ENCODE peak calls at places on chromosomes 13 and 19, in nine cellular contexts. One of them, this sample, is unnamed.
A peak's percentile ranks its signal among the peaks of the same experiment; 100 is the strongest.

GRCh38 chr19:42360787-42361544 is 29.1 kb downstream of the CNFN start:
- DNase-seq in colonic mucosa: no peak
- DNase-seq in H9: peak; percentile 85
- DNase-seq in ovary: no peak
- DNase-seq in GM23338: peak; percentile 86
- DNase-seq in astrocyte: peak; percentile 8
- DNase-seq in IMR-90: no peak
- DNase-seq in A673: no peak
- DNase-seq in left ventricle myocardium inferior: no peak
- DNase-seq in this sample: no peak

GRCh38 chr19:53140351-53140750 is 7.6 kb upstream of the ZNF415 start:
- DNase-seq in colonic mucosa: no peak
- DNase-seq in H9: no peak
- DNase-seq in ovary: no peak
- DNase-seq in GM23338: no peak
- DNase-seq in astrocyte: no peak
- DNase-seq in IMR-90: no peak
- DNase-seq in A673: no peak
- DNase-seq in left ventricle myocardium inferior: no peak
- DNase-seq in this sample: no peak

GRCh38 chr19:31378404-31378803 is 29.2 kb upstream of the TSHZ3 start:
- DNase-seq in colonic mucosa: peak; percentile 27
- DNase-seq in H9: no peak
- DNase-seq in ovary: peak; percentile 71
- DNase-seq in GM23338: no peak
- DNase-seq in astrocyte: peak; percentile 98
- DNase-seq in IMR-90: peak; percentile 95
- DNase-seq in A673: no peak
- DNase-seq in left ventricle myocardium inferior: peak; percentile 44
- DNase-seq in this sample: peak; percentile 47

GRCh38 chr13:90352763-90353162 is 994.7 kb upstream of the MIR17HG start:
- DNase-seq in colonic mucosa: no peak
- DNase-seq in H9: no peak
- DNase-seq in ovary: no peak
- DNase-seq in GM23338: peak; percentile 39
- DNase-seq in astrocyte: no peak
- DNase-seq in IMR-90: no peak
- DNase-seq in A673: no peak
- DNase-seq in left ventricle myocardium inferior: no peak
- DNase-seq in this sample: no peak

GRCh38 chr19:41552558-41552957 is 23.4 kb upstream of the CEACAM21 start:
- DNase-seq in colonic mucosa: no peak
- DNase-seq in H9: no peak
- DNase-seq in ovary: no peak
- DNase-seq in GM23338: no peak
- DNase-seq in astrocyte: no peak
- DNase-seq in IMR-90: no peak
- DNase-seq in A673: no peak
- DNase-seq in left ventricle myocardium inferior: no peak
- DNase-seq in this sample: no peak

GRCh38 chr19:10086032-10086903 is at the start of gene SHFL:
- DNase-seq in colonic mucosa: peak; percentile 86
- DNase-seq in H9: peak; percentile 65
- DNase-seq in ovary: peak; percentile 79
- DNase-seq in GM23338: peak; percentile 91
- DNase-seq in astrocyte: peak; percentile 18
- DNase-seq in IMR-90: peak; percentile 45
- DNase-seq in A673: peak; percentile 77
- DNase-seq in left ventricle myocardium inferior: peak; percentile 72
- DNase-seq in this sample: peak; percentile 74

GRCh38 chr13:94249512-94249911 is 230.0 kb downstream of the DCT start:
- DNase-seq in colonic mucosa: no peak
- DNase-seq in H9: no peak
- DNase-seq in ovary: no peak
- DNase-seq in GM23338: peak; percentile 28
- DNase-seq in astrocyte: peak; percentile 93
- DNase-seq in IMR-90: peak; percentile 88
- DNase-seq in A673: peak; percentile 60
- DNase-seq in left ventricle myocardium inferior: no peak
- DNase-seq in this sample: no peak

GRCh38 chr13:105084931-105085330 is 1450.5 kb downstream of the EFNB2 start:
- DNase-seq in colonic mucosa: no peak
- DNase-seq in H9: no peak
- DNase-seq in ovary: no peak
- DNase-seq in GM23338: no peak
- DNase-seq in astrocyte: no peak
- DNase-seq in IMR-90: no peak
- DNase-seq in A673: no peak
- DNase-seq in left ventricle myocardium inferior: no peak
- DNase-seq in this sample: no peak

GRCh38 chr19:45897413-45897812 is 5.0 kb downstream of the MYPOP start:
- DNase-seq in colonic mucosa: no peak
- DNase-seq in H9: no peak
- DNase-seq in ovary: no peak
- DNase-seq in GM23338: no peak
- DNase-seq in astrocyte: no peak
- DNase-seq in IMR-90: no peak
- DNase-seq in A673: no peak
- DNase-seq in left ventricle myocardium inferior: no peak
- DNase-seq in this sample: no peak

GRCh38 chr13:71672527-71672926 is 194.5 kb downstream of the DACH1 start:
- DNase-seq in colonic mucosa: no peak
- DNase-seq in H9: no peak
- DNase-seq in ovary: no peak
- DNase-seq in GM23338: peak; percentile 46
- DNase-seq in astrocyte: no peak
- DNase-seq in IMR-90: peak; percentile 21
- DNase-seq in A673: peak; percentile 33
- DNase-seq in left ventricle myocardium inferior: no peak
- DNase-seq in this sample: no peak

GRCh38 chr13:80379245-80379644 is 38.3 kb upstream of the SPRY2 start:
- DNase-seq in colonic mucosa: no peak
- DNase-seq in H9: no peak
- DNase-seq in ovary: no peak
- DNase-seq in GM23338: no peak
- DNase-seq in astrocyte: peak; percentile 48
- DNase-seq in IMR-90: peak; percentile 43
- DNase-seq in A673: peak; percentile 9
- DNase-seq in left ventricle myocardium inferior: no peak
- DNase-seq in this sample: no peak

GRCh38 chr13:97223711-97224461 is 1.8 kb downstream of the MBNL2 start:
- DNase-seq in colonic mucosa: peak; percentile 71
- DNase-seq in H9: peak; percentile 41
- DNase-seq in ovary: peak; percentile 74
- DNase-seq in GM23338: peak; percentile 67
- DNase-seq in astrocyte: peak; percentile 95
- DNase-seq in IMR-90: peak; percentile 96
- DNase-seq in A673: peak; percentile 74
- DNase-seq in left ventricle myocardium inferior: peak; percentile 29
- DNase-seq in this sample: peak; percentile 71

GRCh38 chr13:41554626-41555386 is 97.5 kb downstream of the RGCC start:
- DNase-seq in colonic mucosa: no peak
- DNase-seq in H9: no peak
- DNase-seq in ovary: no peak
- DNase-seq in GM23338: no peak
- DNase-seq in astrocyte: no peak
- DNase-seq in IMR-90: no peak
- DNase-seq in A673: no peak
- DNase-seq in left ventricle myocardium inferior: no peak
- DNase-seq in this sample: no peak

GRCh38 chr13:99153219-99153618 is 47.4 kb upstream of the UBAC2 start:
- DNase-seq in colonic mucosa: no peak
- DNase-seq in H9: no peak
- DNase-seq in ovary: no peak
- DNase-seq in GM23338: no peak
- DNase-seq in astrocyte: peak; percentile 51
- DNase-seq in IMR-90: no peak
- DNase-seq in A673: no peak
- DNase-seq in left ventricle myocardium inferior: no peak
- DNase-seq in this sample: no peak

GRCh38 chr13:32453981-32454380 is 26.1 kb upstream of the N4BP2L1 start:
- DNase-seq in colonic mucosa: no peak
- DNase-seq in H9: no peak
- DNase-seq in ovary: no peak
- DNase-seq in GM23338: no peak
- DNase-seq in astrocyte: no peak
- DNase-seq in IMR-90: peak; percentile 15
- DNase-seq in A673: no peak
- DNase-seq in left ventricle myocardium inferior: no peak
- DNase-seq in this sample: no peak

GRCh38 chr19:49136771-49137171 is 17.4 kb downstream of the PPFIA3 start:
- DNase-seq in colonic mucosa: peak; percentile 61
- DNase-seq in H9: no peak
- DNase-seq in ovary: no peak
- DNase-seq in GM23338: no peak
- DNase-seq in astrocyte: no peak
- DNase-seq in IMR-90: peak; percentile 50
- DNase-seq in A673: no peak
- DNase-seq in left ventricle myocardium inferior: peak; percentile 85
- DNase-seq in this sample: peak; percentile 85

GRCh38 chr19:49132974-49133609 is 13.7 kb downstream of the PPFIA3 start:
- DNase-seq in colonic mucosa: peak; percentile 70
- DNase-seq in H9: peak; percentile 87
- DNase-seq in ovary: no peak
- DNase-seq in GM23338: peak; percentile 84
- DNase-seq in astrocyte: no peak
- DNase-seq in IMR-90: no peak
- DNase-seq in A673: no peak
- DNase-seq in left ventricle myocardium inferior: peak; percentile 57
- DNase-seq in this sample: no peak

GRCh38 chr19:49133621-49134454 is 14.5 kb downstream of the PPFIA3 start:
- DNase-seq in colonic mucosa: peak; percentile 92
- DNase-seq in H9: peak; percentile 90
- DNase-seq in ovary: peak; percentile 73
- DNase-seq in GM23338: peak; percentile 91
- DNase-seq in astrocyte: no peak
- DNase-seq in IMR-90: peak; percentile 70
- DNase-seq in A673: no peak
- DNase-seq in left ventricle myocardium inferior: peak; percentile 71
- DNase-seq in this sample: peak; percentile 69

GRCh38 chr19:49140951-49141350 is 14.2 kb downstream of the HRC start:
- DNase-seq in colonic mucosa: no peak
- DNase-seq in H9: no peak
- DNase-seq in ovary: no peak
- DNase-seq in GM23338: no peak
- DNase-seq in astrocyte: no peak
- DNase-seq in IMR-90: no peak
- DNase-seq in A673: no peak
- DNase-seq in left ventricle myocardium inferior: no peak
- DNase-seq in this sample: no peak

GRCh38 chr19:49135686-49136085 is 16.3 kb downstream of the PPFIA3 start:
- DNase-seq in colonic mucosa: no peak
- DNase-seq in H9: no peak
- DNase-seq in ovary: no peak
- DNase-seq in GM23338: no peak
- DNase-seq in astrocyte: no peak
- DNase-seq in IMR-90: no peak
- DNase-seq in A673: no peak
- DNase-seq in left ventricle myocardium inferior: no peak
- DNase-seq in this sample: no peak
- H3K27ac ChIP-seq in colonic mucosa: no peak overlapping the region
- H3K27ac ChIP-seq in H9: no peak overlapping the region
- H3K27ac ChIP-seq in ovary: no peak overlapping the region
- H3K27ac ChIP-seq in GM23338: peak overlapping the region; percentile 32
- H3K27ac ChIP-seq in astrocyte: no peak overlapping the region
- H3K27ac ChIP-seq in IMR-90: no peak overlapping the region
- H3K27ac ChIP-seq in A673: peak overlapping the region; percentile 54
- H3K27ac ChIP-seq in left ventricle myocardium inferior: peak overlapping the region; percentile 82
- H3K27ac ChIP-seq in this sample: peak overlapping the region; percentile 55

GRCh38 chr13:102657630-102658029 is 37.2 kb downstream of the METTL21C start:
- DNase-seq in colonic mucosa: no peak
- DNase-seq in H9: no peak
- DNase-seq in ovary: no peak
- DNase-seq in GM23338: no peak
- DNase-seq in astrocyte: no peak
- DNase-seq in IMR-90: no peak
- DNase-seq in A673: no peak
- DNase-seq in left ventricle myocardium inferior: no peak
- DNase-seq in this sample: no peak
- TF ChIP-seq CTCF in colonic mucosa: no peak
- TF ChIP-seq CTCF in H9: peak; percentile 44
- TF ChIP-seq CTCF in ovary: no peak
- TF ChIP-seq CTCF in GM23338: peak; percentile 35
- TF ChIP-seq CTCF in astrocyte: peak; percentile 30
- TF ChIP-seq CTCF in IMR-90: peak; percentile 15
- TF ChIP-seq CTCF in A673: peak; percentile 28
- TF ChIP-seq CTCF in left ventricle myocardium inferior: peak; percentile 18
- TF ChIP-seq CTCF in this sample: peak; percentile 34

GRCh38 chr13:65642301-65642700 is 1587.8 kb downstream of the PCDH9 start:
- DNase-seq in colonic mucosa: no peak
- DNase-seq in H9: no peak
- DNase-seq in ovary: no peak
- DNase-seq in GM23338: no peak
- DNase-seq in astrocyte: no peak
- DNase-seq in IMR-90: no peak
- DNase-seq in A673: no peak
- DNase-seq in left ventricle myocardium inferior: no peak
- DNase-seq in this sample: no peak
- H3K27ac ChIP-seq in colonic mucosa: no peak overlapping the region
- H3K27ac ChIP-seq in H9: no peak overlapping the region
- H3K27ac ChIP-seq in ovary: no peak overlapping the region
- H3K27ac ChIP-seq in GM23338: no peak overlapping the region
- H3K27ac ChIP-seq in astrocyte: no peak overlapping the region
- H3K27ac ChIP-seq in IMR-90: no peak overlapping the region
- H3K27ac ChIP-seq in A673: no peak overlapping the region
- H3K27ac ChIP-seq in left ventricle myocardium inferior: no peak overlapping the region
- H3K27ac ChIP-seq in this sample: no peak overlapping the region

GRCh38 chr13:33934343-33934742 is 116.4 kb downstream of the RFC3 start:
- DNase-seq in colonic mucosa: no peak
- DNase-seq in H9: no peak
- DNase-seq in ovary: no peak
- DNase-seq in GM23338: no peak
- DNase-seq in astrocyte: no peak
- DNase-seq in IMR-90: no peak
- DNase-seq in A673: no peak
- DNase-seq in left ventricle myocardium inferior: no peak
- DNase-seq in this sample: no peak

GRCh38 chr13:33933810-33934209 is 115.9 kb downstream of the RFC3 start:
- DNase-seq in colonic mucosa: no peak
- DNase-seq in H9: no peak
- DNase-seq in ovary: no peak
- DNase-seq in GM23338: no peak
- DNase-seq in astrocyte: no peak
- DNase-seq in IMR-90: no peak
- DNase-seq in A673: no peak
- DNase-seq in left ventricle myocardium inferior: no peak
- DNase-seq in this sample: no peak

GRCh38 chr13:33932765-33933406 is 114.9 kb downstream of the RFC3 start:
- DNase-seq in colonic mucosa: no peak
- DNase-seq in H9: no peak
- DNase-seq in ovary: no peak
- DNase-seq in GM23338: no peak
- DNase-seq in astrocyte: peak; percentile 75
- DNase-seq in IMR-90: peak; percentile 2
- DNase-seq in A673: no peak
- DNase-seq in left ventricle myocardium inferior: no peak
- DNase-seq in this sample: no peak

GRCh38 chr13:33934936-33935510 is 117.1 kb downstream of the RFC3 start:
- DNase-seq in colonic mucosa: no peak
- DNase-seq in H9: no peak
- DNase-seq in ovary: no peak
- DNase-seq in GM23338: no peak
- DNase-seq in astrocyte: no peak
- DNase-seq in IMR-90: no peak
- DNase-seq in A673: no peak
- DNase-seq in left ventricle myocardium inferior: no peak
- DNase-seq in this sample: no peak

GRCh38 chr13:33931397-33931987 is 113.5 kb downstream of the RFC3 start:
- DNase-seq in colonic mucosa: no peak
- DNase-seq in H9: no peak
- DNase-seq in ovary: no peak
- DNase-seq in GM23338: peak; percentile 82
- DNase-seq in astrocyte: peak; percentile 34
- DNase-seq in IMR-90: peak; percentile 53
- DNase-seq in A673: peak; percentile 60
- DNase-seq in left ventricle myocardium inferior: no peak
- DNase-seq in this sample: no peak
- TF ChIP-seq CTCF in colonic mucosa: peak; percentile 31
- TF ChIP-seq CTCF in H9: peak; percentile 70
- TF ChIP-seq CTCF in ovary: no peak
- TF ChIP-seq CTCF in GM23338: peak; percentile 71
- TF ChIP-seq CTCF in astrocyte: peak; percentile 74
- TF ChIP-seq CTCF in IMR-90: peak; percentile 59
- TF ChIP-seq CTCF in A673: peak; percentile 60
- TF ChIP-seq CTCF in left ventricle myocardium inferior: peak; percentile 67
- TF ChIP-seq CTCF in this sample: peak; percentile 48